ENCODE peak calls at places on chromosomes 3 and 15, in five cellular contexts. J is Panc1, V is HL-60, W is HCT116, I is stomach. F is an unnamed sample.

GRCh38 chr3:136070953-136071949 is 105.7 kb downstream of the PPP2R3A start:
- DNase-seq in J (no peak), V (no peak), W (no peak), I (no peak), F (peak)

GRCh38 chr3:153038367-153038766 is 123.7 kb upstream of the RAP2B start:
- DNase-seq in J (no peak), V (no peak), W (no peak), I (no peak), F (no peak)

GRCh38 chr3:193207874-193208273 is 33.1 kb upstream of the PLAAT1 start:
- DNase-seq in J (no peak), V (no peak), W (no peak), I (no peak), F (no peak)

GRCh38 chr3:32453346-32453745 is 49.3 kb downstream of the CMTM6 start:
- DNase-seq in J (no peak), V (no peak), W (no peak), I (no peak), F (no peak)

GRCh38 chr3:144638009-144638408 is 666.4 kb downstream of the DIPK2A start:
- DNase-seq in J (no peak), V (no peak), W (no peak), I (no peak), F (no peak)

GRCh38 chr15:63922551-63923315 is 89.0 kb upstream of the HERC1 start:
- DNase-seq in J (no peak), V (no peak), W (no peak), I (no peak), F (no peak)

GRCh38 chr15:101062063-101062462 is 142.9 kb downstream of the LRRK1 start:
- DNase-seq in J (no peak), V (no peak), W (no peak), I (no peak), F (no peak)

GRCh38 chr3:35486295-35486694 is 153.0 kb upstream of the ARPP21 start:
- DNase-seq in J (no peak), V (no peak), W (no peak), I (no peak), F (no peak)

GRCh38 chr15:74032606-74033561 is 38.4 kb downstream of the PML start:
- DNase-seq in J (no peak), V (peak), W (no peak), I (peak), F (no peak)

GRCh38 chr3:100796556-100796955 is 87.3 kb downstream of the TFG start:
- DNase-seq in J (no peak), V (no peak), W (peak), I (no peak), F (no peak)

GRCh38 chr15:99123706-99124451 is 19.0 kb downstream of the SYNM start:
- DNase-seq in J (no peak), V (peak), W (peak), I (peak), F (peak)

GRCh38 chr3:128146201-128146600 is 7.1 kb upstream of the EEFSEC start:
- DNase-seq in J (no peak), V (no peak), W (no peak), I (no peak), F (no peak)

GRCh38 chr3:16350041-16350952 is 85.3 kb downstream of the OXNAD1 start:
- DNase-seq in J (no peak), V (no peak), W (no peak), I (no peak), F (no peak)

GRCh38 chr3:174477491-174477890 is 381.6 kb upstream of the NAALADL2 start:
- DNase-seq in J (no peak), V (no peak), W (no peak), I (no peak), F (no peak)
- TF ChIP-seq POLR2AphosphoS5 in J (no peak), V (no peak), W (no peak), I (no peak), F (no peak)

DNA sequence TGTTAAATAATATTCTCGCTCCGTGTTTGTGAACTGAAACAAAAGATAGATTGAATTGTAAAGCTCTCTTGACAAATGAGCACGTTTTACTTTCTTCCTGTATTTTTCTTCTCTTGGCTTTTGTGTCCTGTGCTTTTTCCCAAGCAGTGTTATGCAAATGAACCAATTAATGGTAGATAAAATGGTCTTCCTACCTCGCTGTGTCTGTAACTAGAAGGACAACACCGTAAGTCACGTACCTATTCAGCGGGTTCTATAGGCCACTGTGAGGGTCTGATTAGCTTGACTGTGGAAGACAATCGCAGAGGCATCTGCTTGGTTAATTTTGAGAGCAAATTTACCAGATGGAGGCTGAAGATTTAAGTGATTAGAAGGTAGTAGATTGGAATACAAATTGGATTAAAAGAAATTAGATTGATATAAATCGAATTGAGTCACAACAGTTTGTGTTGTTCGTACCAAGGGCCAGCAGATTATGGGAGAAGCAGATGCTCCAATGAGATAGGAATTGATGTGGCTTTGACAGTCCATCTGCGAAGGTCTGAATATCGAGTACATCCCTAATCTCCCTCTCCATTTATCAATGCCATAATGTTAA is 40.2 kb downstream of the ROBO2 start:
- DNase-seq in J (no peak), V (no peak), W (no peak), I (no peak), F (no peak)
- H3K4me3 ChIP-seq in J (no peak), V (no peak), W (no peak), I (no peak), F (no peak)

DNA sequence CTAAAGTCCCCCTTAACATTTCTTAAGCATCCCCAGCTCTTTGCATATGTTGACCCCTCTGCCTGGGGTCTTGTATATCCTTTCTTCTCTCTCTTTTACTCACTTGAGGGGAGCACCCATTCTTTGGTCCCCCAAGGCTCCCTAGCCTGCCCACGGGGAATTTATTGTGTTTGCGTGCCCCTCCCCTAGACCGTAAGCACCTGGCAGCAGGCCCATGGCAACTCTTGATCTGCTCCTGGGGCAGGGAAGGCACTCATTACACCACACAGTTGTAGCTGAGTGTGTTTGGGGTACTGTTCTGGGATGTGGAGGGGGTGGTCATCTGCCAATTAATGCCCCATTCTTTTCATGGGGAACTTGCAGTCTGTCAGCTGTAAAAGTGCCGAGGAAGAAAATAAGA is 27.3 kb upstream of the SMAD6 start:
- DNase-seq in J (no peak), V (no peak), W (no peak), I (no peak), F (no peak)
- H3K27ac ChIP-seq in J (no peak), V (no peak), W (no peak), I (no peak), F (no peak)

DNA sequence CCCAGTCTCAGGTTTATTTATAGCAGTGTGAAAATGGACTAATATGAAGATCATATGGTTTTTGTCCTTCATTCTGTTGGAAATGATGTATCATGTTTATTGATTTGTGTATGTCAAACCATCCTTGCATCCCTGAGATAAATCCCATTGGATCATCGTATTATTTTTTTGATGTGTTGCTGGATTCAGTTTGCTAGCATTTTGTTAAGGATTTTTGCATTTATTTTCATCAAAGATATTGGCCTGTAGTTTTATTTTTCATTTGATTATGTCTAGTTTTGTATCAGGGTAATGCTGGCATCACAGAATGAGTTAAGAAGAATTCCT is 34.3 kb downstream of the FAIM start:
- DNase-seq in J (no peak), V (no peak), W (no peak), I (no peak), F (no peak)
- TF ChIP-seq POLR2AphosphoS5 in J (no peak), V (no peak), W (no peak), I (no peak), F (no peak)